ENCODE peak calls at places on chromosomes 6 and 20, in ten cellular contexts. G is T47D; I is activated gamma-delta T cell treated with Interleukin-2 at 50 U/mL for 16 hours; E is Daoy; P is effector memory CD4-positive, alpha-beta T cell; H is SK-N-MC; J is cardiac fibroblast; Q is dorsolateral prefrontal cortex; C is HepG2; B is NCI-H2029. D is an unnamed sample.

GRCh38 chr6:146770965-146771735 is 172.4 kb downstream of the ADGB start:
- DNase-seq in G (no peak), I (peak; percentile 22), E (peak; percentile 58), P (peak; percentile 26), H (no peak), J (no peak), Q (no peak), C (no peak), B (no peak), D (peak; percentile 62)

GRCh38 chr6:43953794-43954310 is 173.4 kb downstream of the MRPL14 start:
- DNase-seq in G (no peak), I (no peak), E (peak; percentile 17), P (no peak), H (no peak), J (peak; percentile 33), Q (no peak), C (peak; percentile 57), B (no peak), D (peak; percentile 38)

GRCh38 chr6:139392834-139393233 is 18.4 kb upstream of the CITED2 start:
- DNase-seq in G (no peak), I (no peak), E (no peak), P (no peak), H (no peak), J (peak; percentile 45), Q (no peak), C (no peak), B (no peak), D (no peak)

GRCh38 chr6:52020961-52021570 is 66.3 kb downstream of the PKHD1 start:
- DNase-seq in G (no peak), I (no peak), E (peak; percentile 25), P (no peak), H (peak; percentile 78), J (peak; percentile 55), Q (no peak), C (peak; percentile 36), B (no peak), D (no peak)

GRCh38 chr6:132872923-132873322 is 58.6 kb downstream of the RPS12 start:
- DNase-seq in G (no peak), I (no peak), E (no peak), P (no peak), H (no peak), J (no peak), Q (no peak), C (no peak), B (no peak), D (no peak)

GRCh38 chr6:112743343-112743742 is 396.2 kb downstream of the RFPL4B start:
- DNase-seq in G (no peak), I (no peak), E (peak; percentile 9), P (no peak), H (no peak), J (no peak), Q (no peak), C (no peak), B (no peak), D (no peak)

GRCh38 chr20:1537731-1538058 is 19.8 kb downstream of the SIRPD start:
- DNase-seq in G (no peak), I (no peak), E (no peak), P (no peak), H (no peak), J (no peak), Q (no peak), C (no peak), B (no peak), D (peak; percentile 88)

GRCh38 chr20:35467339-35468224 is 12.2 kb downstream of the CEP250 start:
- DNase-seq in G (no peak), I (no peak), E (no peak), P (no peak), H (no peak), J (peak; percentile 7), Q (no peak), C (peak; percentile 91), B (no peak), D (no peak)

GRCh38 chr6:139981810-139982550 is 607.5 kb upstream of the CITED2 start:
- DNase-seq in G (no peak), I (no peak), E (peak; percentile 62), P (no peak), H (peak; percentile 90), J (peak; percentile 66), Q (no peak), C (no peak), B (peak; percentile 4), D (no peak)

GRCh38 chr20:41956316-41957050 is 338.3 kb upstream of the CHD6 start:
- DNase-seq in G (peak; percentile 41), I (no peak), E (no peak), P (no peak), H (no peak), J (peak; percentile 6), Q (no peak), C (peak; percentile 39), B (peak; percentile 32), D (no peak)

GRCh38 chr20:4170621-4171537 is 155.5 kb upstream of the RNF24 start:
- DNase-seq in G (no peak), I (no peak), E (no peak), P (no peak), H (no peak), J (peak; percentile 43), Q (peak; percentile 71), C (no peak), B (no peak), D (no peak)

GRCh38 chr20:52105573-52106422 is 85.8 kb downstream of the ZFP64 start:
- DNase-seq in G (no peak), I (no peak), E (peak; percentile 48), P (no peak), H (no peak), J (peak; percentile 53), Q (peak; percentile 38), C (no peak), B (no peak), D (no peak)

GRCh38 chr6:140602431-140602836 is 1228.0 kb upstream of the CITED2 start:
- DNase-seq in G (no peak), I (no peak), E (no peak), P (no peak), H (no peak), J (no peak), Q (no peak), C (no peak), B (no peak), D (no peak)

GRCh38 chr6:128807577-128807976 is 75.4 kb upstream of the LAMA2 start:
- DNase-seq in G (no peak), I (no peak), E (no peak), P (no peak), H (peak; percentile 75), J (peak; percentile 74), Q (no peak), C (peak; percentile 16), B (no peak), D (no peak)

GRCh38 chr6:52550014-52550575 is 26.8 kb downstream of the TRAM2 start:
- DNase-seq in G (no peak), I (no peak), E (no peak), P (no peak), H (no peak), J (no peak), Q (no peak), C (no peak), B (no peak), D (no peak)

D was measured in CD14-positive monocyte.